ENCODE peak calls at places on chromosomes 4 and X, in nine cellular contexts. One of them, this sample, is unnamed. For H3K36me3, the result is how much of the 10 kb centered on the place peaks cover.

GRCh38 chr4:128517739-128518510 is 230.3 kb upstream of the PGRMC2 start:
- DNase-seq in esophagus squamous epithelium: no peak
- DNase-seq in ovary: peak
- DNase-seq in body of pancreas: peak
- DNase-seq in lower lobe of right lung: no peak
- DNase-seq in transverse colon: peak
- DNase-seq in colonic mucosa: peak
- DNase-seq in CD8-positive, alpha-beta T cell: no peak
- DNase-seq in PC-3: peak
- DNase-seq in this sample: no peak

GRCh38 chr4:182189107-182189878 is 53.9 kb upstream of the TENM3 start:
- DNase-seq in esophagus squamous epithelium: no peak
- DNase-seq in ovary: no peak
- DNase-seq in body of pancreas: no peak
- DNase-seq in lower lobe of right lung: no peak
- DNase-seq in transverse colon: no peak
- DNase-seq in colonic mucosa: no peak
- DNase-seq in CD8-positive, alpha-beta T cell: no peak
- DNase-seq in PC-3: peak
- DNase-seq in this sample: no peak

GRCh38 chr4:17690898-17691297 is 76.5 kb downstream of the MED28 start:
- DNase-seq in esophagus squamous epithelium: no peak
- DNase-seq in ovary: no peak
- DNase-seq in body of pancreas: no peak
- DNase-seq in lower lobe of right lung: no peak
- DNase-seq in transverse colon: no peak
- DNase-seq in colonic mucosa: no peak
- DNase-seq in CD8-positive, alpha-beta T cell: no peak
- DNase-seq in PC-3: peak
- DNase-seq in this sample: peak

GRCh38 chrX:110180928-110181310 is 137.0 kb downstream of the AMMECR1 start:
- DNase-seq in esophagus squamous epithelium: no peak
- DNase-seq in ovary: no peak
- DNase-seq in body of pancreas: no peak
- DNase-seq in lower lobe of right lung: no peak
- DNase-seq in transverse colon: no peak
- DNase-seq in colonic mucosa: no peak
- DNase-seq in CD8-positive, alpha-beta T cell: no peak
- DNase-seq in PC-3: peak
- DNase-seq in this sample: no peak

GRCh38 chrX:96436105-96436504 is 248.5 kb upstream of the DIAPH2 start:
- DNase-seq in esophagus squamous epithelium: no peak
- DNase-seq in ovary: no peak
- DNase-seq in body of pancreas: no peak
- DNase-seq in lower lobe of right lung: no peak
- DNase-seq in transverse colon: no peak
- DNase-seq in colonic mucosa: no peak
- DNase-seq in CD8-positive, alpha-beta T cell: no peak
- DNase-seq in PC-3: peak
- DNase-seq in this sample: no peak

GRCh38 chr4:99655315-99656081 is 2.1 kb downstream of the C4orf54 start:
- DNase-seq in esophagus squamous epithelium: no peak
- DNase-seq in ovary: peak
- DNase-seq in body of pancreas: peak
- DNase-seq in lower lobe of right lung: no peak
- DNase-seq in transverse colon: no peak
- DNase-seq in colonic mucosa: no peak
- DNase-seq in CD8-positive, alpha-beta T cell: no peak
- DNase-seq in PC-3: peak
- DNase-seq in this sample: no peak

GRCh38 chr4:89641367-89641687 is 195.6 kb downstream of the SNCA start:
- DNase-seq in esophagus squamous epithelium: no peak
- DNase-seq in ovary: no peak
- DNase-seq in body of pancreas: no peak
- DNase-seq in lower lobe of right lung: no peak
- DNase-seq in transverse colon: no peak
- DNase-seq in colonic mucosa: no peak
- DNase-seq in CD8-positive, alpha-beta T cell: no peak
- DNase-seq in PC-3: no peak
- DNase-seq in this sample: no peak

GRCh38 chr4:4599886-4600285 is 58.0 kb upstream of the STX18 start:
- DNase-seq in esophagus squamous epithelium: no peak
- DNase-seq in ovary: no peak
- DNase-seq in body of pancreas: no peak
- DNase-seq in lower lobe of right lung: no peak
- DNase-seq in transverse colon: no peak
- DNase-seq in colonic mucosa: no peak
- DNase-seq in CD8-positive, alpha-beta T cell: no peak
- DNase-seq in PC-3: no peak
- DNase-seq in this sample: no peak

GRCh38 chrX:101037231-101037630 is 14.7 kb downstream of the TRMT2B start:
- DNase-seq in esophagus squamous epithelium: no peak
- DNase-seq in ovary: no peak
- DNase-seq in body of pancreas: no peak
- DNase-seq in lower lobe of right lung: no peak
- DNase-seq in transverse colon: no peak
- DNase-seq in colonic mucosa: no peak
- DNase-seq in CD8-positive, alpha-beta T cell: no peak
- DNase-seq in PC-3: no peak
- DNase-seq in this sample: no peak

GRCh38 chrX:21503593-21503992 is 129.4 kb downstream of the CNKSR2 start:
- DNase-seq in esophagus squamous epithelium: no peak
- DNase-seq in ovary: no peak
- DNase-seq in body of pancreas: no peak
- DNase-seq in lower lobe of right lung: no peak
- DNase-seq in transverse colon: no peak
- DNase-seq in colonic mucosa: no peak
- DNase-seq in CD8-positive, alpha-beta T cell: no peak
- DNase-seq in PC-3: no peak
- DNase-seq in this sample: no peak

GRCh38 chrX:15751160-15751819 is 13.2 kb downstream of the CA5B start:
- DNase-seq in esophagus squamous epithelium: no peak
- DNase-seq in ovary: no peak
- DNase-seq in body of pancreas: no peak
- DNase-seq in lower lobe of right lung: no peak
- DNase-seq in transverse colon: no peak
- DNase-seq in colonic mucosa: no peak
- DNase-seq in CD8-positive, alpha-beta T cell: peak
- DNase-seq in PC-3: peak
- DNase-seq in this sample: no peak

GRCh38 chrX:1673337-1673736 is 58.5 kb downstream of the ASMT start:
- DNase-seq in esophagus squamous epithelium: no peak
- DNase-seq in ovary: no peak
- DNase-seq in body of pancreas: peak
- DNase-seq in lower lobe of right lung: no peak
- DNase-seq in transverse colon: peak
- DNase-seq in colonic mucosa: peak
- DNase-seq in CD8-positive, alpha-beta T cell: no peak
- DNase-seq in PC-3: peak
- DNase-seq in this sample: peak

GRCh38 chr4:3868841-3869572 is 102.8 kb downstream of the ADRA2C start:
- DNase-seq in esophagus squamous epithelium: no peak
- DNase-seq in ovary: peak
- DNase-seq in body of pancreas: no peak
- DNase-seq in lower lobe of right lung: no peak
- DNase-seq in transverse colon: no peak
- DNase-seq in colonic mucosa: no peak
- DNase-seq in CD8-positive, alpha-beta T cell: no peak
- DNase-seq in PC-3: no peak
- DNase-seq in this sample: peak

GRCh38 chrX:47158131-47158530 is 13.1 kb downstream of the RBM10 start:
- DNase-seq in esophagus squamous epithelium: no peak
- DNase-seq in ovary: no peak
- DNase-seq in body of pancreas: no peak
- DNase-seq in lower lobe of right lung: no peak
- DNase-seq in transverse colon: no peak
- DNase-seq in colonic mucosa: no peak
- DNase-seq in CD8-positive, alpha-beta T cell: no peak
- DNase-seq in PC-3: no peak
- DNase-seq in this sample: no peak

GRCh38 chr4:95106408-95106928 is 348.7 kb downstream of the BMPR1B start:
- DNase-seq in esophagus squamous epithelium: no peak
- DNase-seq in ovary: no peak
- DNase-seq in body of pancreas: no peak
- DNase-seq in lower lobe of right lung: no peak
- DNase-seq in transverse colon: no peak
- DNase-seq in colonic mucosa: no peak
- DNase-seq in CD8-positive, alpha-beta T cell: no peak
- DNase-seq in PC-3: peak
- DNase-seq in this sample: no peak

DNA sequence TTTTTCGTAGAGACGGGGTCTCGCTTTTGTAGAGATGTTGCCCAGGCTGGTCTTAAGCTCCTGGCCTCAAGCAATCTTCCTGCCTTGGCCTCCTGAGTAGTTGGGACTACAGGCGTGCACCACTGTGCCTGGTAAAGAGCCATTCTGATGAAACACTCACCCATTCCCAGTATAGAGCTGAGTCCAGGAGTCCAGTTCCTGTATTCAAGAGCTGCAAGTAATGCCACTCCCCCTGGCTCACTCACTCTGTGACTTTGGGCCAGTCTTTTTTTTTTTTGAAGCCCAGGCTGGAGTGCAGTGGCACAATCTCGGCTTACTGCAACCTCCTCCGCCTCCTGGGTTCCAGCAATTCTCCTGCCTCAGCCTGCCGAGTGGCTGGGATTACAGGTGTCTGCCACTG is 3.5 kb downstream of the CCDC22 start:
- DNase-seq in esophagus squamous epithelium: no peak
- DNase-seq in ovary: no peak
- DNase-seq in body of pancreas: no peak
- DNase-seq in lower lobe of right lung: no peak
- DNase-seq in transverse colon: no peak
- DNase-seq in colonic mucosa: no peak
- DNase-seq in CD8-positive, alpha-beta T cell: no peak
- DNase-seq in PC-3: no peak
- DNase-seq in this sample: no peak
- H3K36me3 ChIP-seq in esophagus squamous epithelium: under half
- H3K36me3 ChIP-seq in ovary: under half
- H3K36me3 ChIP-seq in body of pancreas: under half
- H3K36me3 ChIP-seq in lower lobe of right lung: under half
- H3K36me3 ChIP-seq in transverse colon: under half
- H3K36me3 ChIP-seq in colonic mucosa: under half
- H3K36me3 ChIP-seq in CD8-positive, alpha-beta T cell: under half
- H3K36me3 ChIP-seq in PC-3: under half
- H3K36me3 ChIP-seq in this sample: under half

DNA sequence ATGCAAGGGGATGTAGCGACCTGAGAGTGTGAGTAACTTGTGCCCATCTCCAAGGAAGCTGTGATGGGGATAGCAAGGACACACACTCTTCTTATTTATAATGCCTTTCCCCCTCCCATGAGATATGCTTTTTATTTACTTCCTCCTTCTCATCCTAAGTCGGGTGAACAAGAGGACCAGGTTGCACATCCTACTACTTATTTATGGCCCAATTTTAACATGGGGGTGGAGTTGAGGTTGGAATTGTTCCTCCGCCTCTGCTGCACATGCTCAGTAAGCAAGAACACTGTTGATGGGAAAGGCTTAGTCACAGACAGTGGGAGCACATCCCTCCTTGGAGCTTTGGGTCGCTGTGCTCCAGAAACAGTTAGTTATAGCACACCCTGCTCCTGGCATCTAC is 15.3 kb upstream of the TLR8 start:
- DNase-seq in esophagus squamous epithelium: no peak
- DNase-seq in ovary: no peak
- DNase-seq in body of pancreas: no peak
- DNase-seq in lower lobe of right lung: no peak
- DNase-seq in transverse colon: no peak
- DNase-seq in colonic mucosa: no peak
- DNase-seq in CD8-positive, alpha-beta T cell: no peak
- DNase-seq in PC-3: no peak
- DNase-seq in this sample: no peak
- H3K4me3 ChIP-seq in esophagus squamous epithelium: no peak
- H3K4me3 ChIP-seq in ovary: no peak
- H3K4me3 ChIP-seq in body of pancreas: no peak
- H3K4me3 ChIP-seq in lower lobe of right lung: no peak
- H3K4me3 ChIP-seq in transverse colon: no peak
- H3K4me3 ChIP-seq in colonic mucosa: no peak
- H3K4me3 ChIP-seq in CD8-positive, alpha-beta T cell: no peak
- H3K4me3 ChIP-seq in PC-3: no peak
- H3K4me3 ChIP-seq in this sample: no peak

DNA sequence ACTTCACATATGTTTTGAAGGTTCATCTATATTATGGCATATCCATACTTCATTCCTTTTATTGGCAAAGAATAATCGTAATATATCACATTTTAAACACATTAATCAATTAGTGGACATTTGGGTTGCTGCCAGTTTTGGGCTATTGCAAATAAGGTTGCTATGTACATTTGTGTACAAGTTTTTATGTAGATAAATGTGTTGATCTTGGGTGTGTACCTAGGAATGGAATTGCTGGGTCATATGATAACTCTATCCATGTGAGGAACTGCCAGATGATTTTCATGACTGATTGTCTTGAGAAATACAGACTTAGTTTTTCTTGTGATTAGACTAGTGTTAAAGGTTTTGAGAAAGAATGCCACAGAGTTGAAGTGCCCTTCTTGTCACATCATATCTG is 99.2 kb upstream of the RAB40AL start:
- DNase-seq in esophagus squamous epithelium: no peak
- DNase-seq in ovary: no peak
- DNase-seq in body of pancreas: peak
- DNase-seq in lower lobe of right lung: no peak
- DNase-seq in transverse colon: no peak
- DNase-seq in colonic mucosa: no peak
- DNase-seq in CD8-positive, alpha-beta T cell: no peak
- DNase-seq in PC-3: no peak
- DNase-seq in this sample: no peak
- TF ChIP-seq CTCF in esophagus squamous epithelium: no peak
- TF ChIP-seq CTCF in ovary: no peak
- TF ChIP-seq CTCF in body of pancreas: no peak
- TF ChIP-seq CTCF in lower lobe of right lung: no peak
- TF ChIP-seq CTCF in transverse colon: no peak
- TF ChIP-seq CTCF in colonic mucosa: no peak
- TF ChIP-seq CTCF in CD8-positive, alpha-beta T cell: no peak
- TF ChIP-seq CTCF in PC-3: no peak
- TF ChIP-seq CTCF in this sample: no peak

GRCh38 chr4:109818268-109818667 is 2.7 kb downstream of the GAR1 start:
- DNase-seq in esophagus squamous epithelium: no peak
- DNase-seq in ovary: no peak
- DNase-seq in body of pancreas: no peak
- DNase-seq in lower lobe of right lung: no peak
- DNase-seq in transverse colon: no peak
- DNase-seq in colonic mucosa: no peak
- DNase-seq in CD8-positive, alpha-beta T cell: no peak
- DNase-seq in PC-3: no peak
- DNase-seq in this sample: no peak
- H3K36me3 ChIP-seq in esophagus squamous epithelium: half or more
- H3K36me3 ChIP-seq in ovary: under half
- H3K36me3 ChIP-seq in body of pancreas: under half
- H3K36me3 ChIP-seq in lower lobe of right lung: half or more
- H3K36me3 ChIP-seq in transverse colon: under half
- H3K36me3 ChIP-seq in colonic mucosa: under half
- H3K36me3 ChIP-seq in CD8-positive, alpha-beta T cell: under half
- H3K36me3 ChIP-seq in PC-3: under half
- H3K36me3 ChIP-seq in this sample: under half

GRCh38 chrX:53263597-53264094 is 17.7 kb downstream of the IQSEC2 start:
- DNase-seq in esophagus squamous epithelium: no peak
- DNase-seq in ovary: no peak
- DNase-seq in body of pancreas: no peak
- DNase-seq in lower lobe of right lung: no peak
- DNase-seq in transverse colon: no peak
- DNase-seq in colonic mucosa: no peak
- DNase-seq in CD8-positive, alpha-beta T cell: no peak
- DNase-seq in PC-3: peak
- DNase-seq in this sample: no peak
- H3K4me3 ChIP-seq in esophagus squamous epithelium: no peak
- H3K4me3 ChIP-seq in ovary: no peak
- H3K4me3 ChIP-seq in body of pancreas: no peak
- H3K4me3 ChIP-seq in lower lobe of right lung: no peak
- H3K4me3 ChIP-seq in transverse colon: no peak
- H3K4me3 ChIP-seq in colonic mucosa: no peak
- H3K4me3 ChIP-seq in CD8-positive, alpha-beta T cell: no peak
- H3K4me3 ChIP-seq in PC-3: peak
- H3K4me3 ChIP-seq in this sample: no peak